ENCODE peak calls at places on chromosomes 4 and X, in nine cellular contexts. M is cardiac muscle cell; O is HFF-Myc; H is A673; K is body of pancreas; S is GM12865; U is suprapubic skin; D is CD8-positive, alpha-beta T cell; Y is psoas muscle. N is an unnamed sample.

GRCh38 chr4:176443117-176443516 is 123.4 kb downstream of the SPCS3 start:
- DNase-seq in K (no peak), S (no peak), U (no peak), D (no peak), M (no peak), Y (no peak), H (no peak), O (peak; percentile 74), N (no peak)

GRCh38 chr4:69718376-69719293 is 41.8 kb downstream of the SULT1B1 start:
- DNase-seq in M (no peak), H (peak; percentile 33), U (no peak), S (no peak), Y (no peak), O (no peak), K (no peak), D (no peak), N (no peak)

GRCh38 chrX:1545776-1546408 is 8.9 kb upstream of the P2RY8 start:
- DNase-seq in U (no peak), H (no peak), D (no peak), K (no peak), O (no peak), Y (no peak), M (no peak), S (no peak), N (no peak)

GRCh38 chr4:127870688-127871087 is 10.0 kb upstream of the PLK4 start:
- DNase-seq in Y (no peak), S (no peak), M (peak; percentile 2), U (no peak), D (no peak), H (no peak), O (peak; percentile 78), K (no peak), N (no peak)

GRCh38 chrX:9646471-9647038 is 119.1 kb downstream of the GPR143 start:
- DNase-seq in K (no peak), Y (no peak), D (no peak), H (no peak), S (no peak), U (no peak), M (no peak), O (no peak), N (no peak)

GRCh38 chrX:3129256-3129655 is 88.0 kb downstream of the ARSF start:
- DNase-seq in K (no peak), Y (no peak), S (no peak), D (no peak), U (no peak), O (peak; percentile 20), M (no peak), H (no peak), N (no peak)

GRCh38 chr4:69032847-69033638 is 63.2 kb upstream of the UGT2B7 start:
- DNase-seq in Y (no peak), D (no peak), K (no peak), H (no peak), M (no peak), U (no peak), O (no peak), S (no peak), N (no peak)

GRCh38 chr4:80179637-80180161 is 17.6 kb upstream of the PRDM8 start:
- DNase-seq in Y (no peak), U (no peak), H (no peak), K (no peak), D (no peak), M (no peak), O (no peak), S (no peak), N (no peak)

GRCh38 chrX:119492463-119492862 is 24.2 kb downstream of the SLC25A5 start:
- DNase-seq in Y (no peak), K (no peak), H (no peak), D (no peak), U (no peak), O (no peak), S (no peak), M (no peak), N (no peak)

GRCh38 chr4:111960241-111960667 is 185.0 kb upstream of the FAM241A start:
- DNase-seq in O (peak; percentile 35), U (no peak), S (peak; percentile 54), H (peak; percentile 27), K (no peak), Y (no peak), D (no peak), M (no peak), N (no peak)

GRCh38 chrX:48894891-48895290 is 2.7 kb downstream of the TIMM17B start:
- DNase-seq in O (no peak), D (no peak), Y (no peak), S (no peak), M (no peak), H (no peak), U (no peak), K (no peak), N (no peak)

GRCh38 chrX:31178064-31178768 is 106.4 kb upstream of the FTHL17 start:
- DNase-seq in M (no peak), K (no peak), Y (no peak), S (peak; percentile 19), H (no peak), O (no peak), D (no peak), U (no peak), N (no peak)

GRCh38 chr4:147498031-147498700 is 17.3 kb downstream of the EDNRA start:
- DNase-seq in H (peak; percentile 91), O (no peak), Y (no peak), S (no peak), M (no peak), D (no peak), U (no peak), K (no peak), N (no peak)

GRCh38 chr4:113837397-113837796 is 75.9 kb upstream of the CAMK2D start:
- DNase-seq in Y (no peak), H (peak; percentile 55), D (no peak), K (no peak), M (no peak), O (peak; percentile 46), S (peak; percentile 88), U (no peak), N (no peak)

GRCh38 chr4:86924805-86925204 is 10.0 kb upstream of the AFF1 start:
- DNase-seq in O (no peak), K (no peak), U (no peak), D (no peak), M (no peak), Y (no peak), H (peak; percentile 55), S (no peak), N (no peak)

GRCh38 chr4:19379318-19379717 is 872.4 kb upstream of the SLIT2 start:
- DNase-seq in M (no peak), U (no peak), H (no peak), K (no peak), D (no peak), S (no peak), Y (no peak), O (no peak), N (no peak)
- TF ChIP-seq CTCF in M (no peak), U (no peak), H (no peak), K (no peak), D (no peak), S (no peak), Y (no peak), O (no peak), N (no peak)

GRCh38 chr4:38188136-38188535 is 227.9 kb downstream of the PTTG2 start:
- DNase-seq in O (no peak), K (no peak), S (no peak), H (no peak), U (no peak), Y (no peak), D (no peak), M (no peak), N (no peak)

GRCh38 chr4:38185406-38185805 is 225.2 kb downstream of the PTTG2 start:
- DNase-seq in S (no peak), D (no peak), U (no peak), K (no peak), M (no peak), Y (no peak), H (no peak), O (no peak), N (no peak)

GRCh38 chr4:38180456-38180855 is 220.3 kb downstream of the PTTG2 start:
- DNase-seq in U (no peak), Y (no peak), D (no peak), S (no peak), H (no peak), M (no peak), O (no peak), K (no peak), N (no peak)

GRCh38 chr4:38182334-38182998 is 222.3 kb downstream of the PTTG2 start:
- DNase-seq in K (no peak), Y (no peak), U (no peak), M (no peak), H (no peak), D (no peak), O (no peak), S (no peak), N (no peak)

GRCh38 chr4:38184404-38184803 is 224.2 kb downstream of the PTTG2 start:
- DNase-seq in D (no peak), M (no peak), S (peak; percentile 35), H (no peak), K (no peak), Y (no peak), U (no peak), O (no peak), N (no peak)
- TF ChIP-seq CTCF in D (no peak), M (peak; percentile 26), S (peak; percentile 21), H (no peak), K (no peak), Y (no peak), U (no peak), O (peak; percentile 13), N (peak; percentile 39)

GRCh38 chr4:116959045-116959444 is 126.3 kb downstream of the TRAM1L1 start:
- DNase-seq in U (no peak), D (no peak), O (no peak), S (no peak), Y (no peak), K (no peak), M (no peak), H (no peak), N (no peak)
- TF ChIP-seq CTCF in U (no peak), D (no peak), O (no peak), S (no peak), Y (no peak), K (no peak), M (no peak), H (no peak), N (no peak)

DNA sequence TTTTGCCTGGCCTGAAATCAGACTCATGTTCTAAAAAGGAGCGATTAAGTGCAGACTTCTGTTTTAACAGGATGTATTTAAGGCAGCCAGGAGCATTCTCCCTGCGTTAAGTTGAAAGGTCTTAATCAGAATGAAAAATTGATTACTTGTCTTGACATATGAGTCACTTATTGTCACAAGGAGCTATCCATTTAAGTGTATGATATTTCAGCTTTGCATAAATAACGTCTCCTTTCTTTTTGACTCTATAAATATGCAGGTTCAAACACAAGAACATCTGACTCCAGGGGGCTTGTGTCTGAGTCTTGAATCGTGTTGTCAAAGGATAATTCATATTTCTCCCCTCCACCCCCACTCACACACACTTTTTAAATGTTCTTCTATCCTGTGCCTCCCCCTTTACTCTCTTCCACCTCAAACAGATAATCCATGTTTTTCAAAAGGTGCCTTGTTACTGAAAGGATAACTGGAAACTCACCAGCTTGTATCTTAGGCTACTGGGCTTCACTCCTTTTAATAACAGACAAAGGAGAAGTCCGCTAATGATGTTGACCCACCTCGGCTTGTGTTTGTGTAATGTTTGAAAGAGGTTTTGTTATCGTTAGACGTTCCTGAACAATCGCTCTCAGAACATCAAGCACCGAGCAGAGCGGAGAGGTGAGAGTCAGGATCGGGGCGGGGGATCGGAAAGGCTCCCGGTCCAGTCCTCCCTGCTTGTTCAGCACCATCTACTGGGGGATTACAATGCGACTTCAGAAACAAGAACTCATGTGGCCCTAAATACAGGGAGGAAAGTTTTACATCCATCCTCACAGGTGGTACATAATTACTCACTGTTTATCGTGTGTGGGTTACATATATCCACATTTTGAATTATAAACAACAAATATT is 107.5 kb upstream of the RPL34 start:
- DNase-seq in H (peak; percentile 43), M (peak; percentile 81), O (no peak), Y (no peak), S (peak; percentile 47), U (no peak), D (peak; percentile 18), K (peak; percentile 20), N (peak; percentile 37)
- TF ChIP-seq CTCF in H (peak; percentile 47), M (peak; percentile 40), O (peak; percentile 38), Y (no peak), S (peak; percentile 34), U (no peak), D (peak; percentile 53), K (no peak), N (peak; percentile 63)